ENCODE peak calls at places on chromosomes 12 and 14, in four cellular contexts. L, Y, K and D are unnamed samples.

GRCh38 chr14:101196795-101197590 is 293.5 kb upstream of the RTL1 start:
- DNase-seq in L (peak; percentile 40), Y (no peak), K (no peak), D (no peak)

GRCh38 chr14:100178691-100179090 is 19.2 kb upstream of the DEGS2 start:
- DNase-seq in L (no peak), Y (no peak), K (no peak), D (no peak)

GRCh38 chr12:39435531-39435930 is 7.4 kb downstream of the KIF21A start:
- DNase-seq in L (no peak), Y (peak; percentile 52), K (no peak), D (no peak)

GRCh38 chr12:47236109-47236714 is 156.5 kb upstream of the AMIGO2 start:
- DNase-seq in L (no peak), Y (no peak), K (no peak), D (no peak)

GRCh38 chr12:73935817-73936216 is 601.8 kb upstream of the ATXN7L3B start:
- DNase-seq in L (no peak), Y (no peak), K (no peak), D (no peak)

GRCh38 chr12:58907326-58907855 is 12.9 kb downstream of the LRIG3 start:
- DNase-seq in L (no peak), Y (no peak), K (no peak), D (no peak)

GRCh38 chr14:63276492-63277342 is 42.0 kb downstream of the GPHB5 start:
- DNase-seq in L (no peak), Y (no peak), K (peak; percentile 53), D (no peak)

GRCh38 chr12:6774557-6775062 is 2.3 kb downstream of the LAG3 start:
- DNase-seq in L (no peak), Y (no peak), K (peak; percentile 17), D (no peak)

GRCh38 chr12:25838007-25838406 is 120.5 kb upstream of the RASSF8 start:
- DNase-seq in L (no peak), Y (no peak), K (no peak), D (no peak)

GRCh38 chr12:45637706-45638105 is 91.8 kb upstream of the ARID2 start:
- DNase-seq in L (no peak), Y (no peak), K (no peak), D (no peak)

GRCh38 chr12:63978519-63978918 is 134.0 kb downstream of the SRGAP1 start:
- DNase-seq in L (no peak), Y (no peak), K (no peak), D (no peak)

GRCh38 chr12:4991801-4992200 is 51.9 kb upstream of the KCNA5 start:
- DNase-seq in L (no peak), Y (no peak), K (no peak), D (no peak)

GRCh38 chr12:66061557-66062279 is 68.8 kb downstream of the LLPH start:
- DNase-seq in L (no peak), Y (no peak), K (no peak), D (no peak)

GRCh38 chr12:131381716-131382430 is 329.0 kb upstream of the SFSWAP start:
- DNase-seq in L (no peak), Y (no peak), K (no peak), D (no peak)

GRCh38 chr12:78331764-78332163 is 501.1 kb downstream of the NAV3 start:
- DNase-seq in L (no peak), Y (no peak), K (no peak), D (no peak)

GRCh38 chr12:130147875-130148596 is 14.2 kb upstream of the FZD10 start:
- DNase-seq in L (no peak), Y (no peak), K (no peak), D (no peak)

GRCh38 chr14:94366146-94366887 is 22.1 kb downstream of the SERPINA1 start:
- DNase-seq in L (no peak), Y (no peak), K (no peak), D (no peak)

GRCh38 chr12:95614384-95614982 is 63.2 kb upstream of the USP44 start:
- DNase-seq in L (no peak), Y (no peak), K (no peak), D (no peak)

GRCh38 chr12:109595321-109595902 is 21.8 kb downstream of the MVK start:
- DNase-seq in L (no peak), Y (no peak), K (no peak), D (no peak)

GRCh38 chr12:21541773-21542172 is 15.7 kb downstream of the SPX start:
- DNase-seq in L (no peak), Y (no peak), K (no peak), D (no peak)

GRCh38 chr12:92505373-92506340 is 197.1 kb upstream of the PLEKHG7 start:
- DNase-seq in L (peak; percentile 32), Y (no peak), K (no peak), D (peak; percentile 44)

GRCh38 chr14:80483331-80483730 is 272.0 kb upstream of the DIO2 start:
- DNase-seq in L (no peak), Y (no peak), K (no peak), D (no peak)

GRCh38 chr14:50000215-50001145 is 107.6 kb downstream of the ARF6 start:
- DNase-seq in L (peak; percentile 74), Y (peak; percentile 13), K (peak; percentile 62), D (peak; percentile 67)

GRCh38 chr12:16036073-16036472 is 124.9 kb downstream of the DERA start:
- DNase-seq in L (no peak), Y (no peak), K (no peak), D (no peak)

GRCh38 chr14:85281921-85282320 is 248.0 kb upstream of the FLRT2 start:
- DNase-seq in L (no peak), Y (no peak), K (no peak), D (no peak)

GRCh38 chr12:108734200-108734906 is 3.0 kb upstream of the CORO1C start:
- DNase-seq in L (no peak), Y (no peak), K (no peak), D (no peak)

GRCh38 chr12:131529196-131530040 is 181.5 kb upstream of the SFSWAP start:
- DNase-seq in L (no peak), Y (no peak), K (no peak), D (no peak)

GRCh38 chr14:54669759-54670630 is 103.1 kb downstream of the SAMD4A start:
- DNase-seq in L (no peak), Y (peak; percentile 68), K (no peak), D (no peak)

GRCh38 chr14:24427537-24428508 is 1.6 kb downstream of the CBLN3 start:
- DNase-seq in L (no peak), Y (no peak), K (no peak), D (no peak)

GRCh38 chr12:57173683-57174082 is 26.3 kb upstream of the LRP1-AS start:
- DNase-seq in L (no peak), Y (no peak), K (no peak), D (no peak)

GRCh38 chr12:46263140-46264017 is 5.5 kb downstream of the SLC38A1 start:
- DNase-seq in L (no peak), Y (no peak), K (no peak), D (no peak)

GRCh38 chr12:54680374-54680773 is 32.2 kb upstream of the DCD start:
- DNase-seq in L (no peak), Y (peak; percentile 42), K (peak; percentile 26), D (no peak)

GRCh38 chr14:99517643-99518381 is 36.6 kb downstream of the CCNK start:
- DNase-seq in L (no peak), Y (no peak), K (no peak), D (no peak)

GRCh38 chr12:124327362-124328043 is 32.6 kb downstream of the RFLNA start:
- DNase-seq in L (no peak), Y (no peak), K (no peak), D (no peak)

GRCh38 chr12:67593041-67593870 is 55.3 kb upstream of the DYRK2 start:
- DNase-seq in L (no peak), Y (no peak), K (no peak), D (peak; percentile 58)

GRCh38 chr14:22427771-22428228 is 161.2 kb downstream of the DAD1 start:
- DNase-seq in L (peak; percentile 62), Y (no peak), K (no peak), D (peak; percentile 61)

GRCh38 chr12:112937741-112938719 is at the start of gene OAS3:
- DNase-seq in L (peak; percentile 88), Y (peak; percentile 25), K (peak; percentile 61), D (peak; percentile 85)

GRCh38 chr12:111174283-111175108 is 194.4 kb downstream of the PHETA1 start:
- DNase-seq in L (no peak), Y (peak; percentile 27), K (peak; percentile 51), D (no peak)

GRCh38 chr14:44782775-44783238 is 178.9 kb downstream of the KLHL28 start:
- DNase-seq in L (no peak), Y (no peak), K (no peak), D (no peak)